ENCODE peak calls at places on chromosomes 2 and 18, in ten cellular contexts. M is endodermal cell; E is activated naive CD4-positive, alpha-beta T cell; Y is hippocampal formation; O is M059J; C is neural crest cell; N is NB4; I is amygdala; T is foreskin fibroblast; V is NCI-H1092 treated with DMSO at 0.1 percent for 48 hours. D is an unnamed sample.

GRCh38 chr2:170717599-170717963 is 2.4 kb downstream of the SP5 start:
- DNase-seq in C (no peak), Y (no peak), M (no peak), O (no peak), N (no peak), E (no peak), T (no peak), I (no peak), V (no peak), D (no peak)

GRCh38 chr2:199738723-199739412 is 112.1 kb downstream of the FTCDNL1 start:
- DNase-seq in I (no peak), E (no peak), M (no peak), Y (no peak), V (no peak), O (peak), T (peak), C (no peak), N (peak), D (no peak)

GRCh38 chr2:218761795-218762194 is 20.2 kb upstream of the CYP27A1 start:
- DNase-seq in N (no peak), M (no peak), I (no peak), E (no peak), Y (no peak), C (no peak), V (no peak), O (no peak), T (no peak), D (no peak)

GRCh38 chr2:69083126-69083733 is 70.3 kb downstream of the ANTXR1 start:
- DNase-seq in Y (no peak), E (no peak), C (no peak), M (no peak), V (no peak), T (peak), N (peak), I (no peak), O (peak), D (no peak)

GRCh38 chr2:196372811-196373664 is 201.7 kb upstream of the STK17B start:
- DNase-seq in O (no peak), C (no peak), E (no peak), T (no peak), Y (no peak), V (no peak), I (no peak), N (no peak), M (no peak), D (no peak)

GRCh38 chr2:168378960-168379669 is 77.0 kb upstream of the CERS6 start:
- DNase-seq in C (no peak), I (no peak), N (no peak), T (no peak), M (no peak), O (no peak), V (no peak), Y (no peak), E (no peak), D (no peak)

GRCh38 chr2:7539760-7540159 is 622.5 kb downstream of the RNF144A start:
- DNase-seq in C (no peak), Y (no peak), O (no peak), M (no peak), V (no peak), I (no peak), N (no peak), E (no peak), T (peak), D (peak)

GRCh38 chr2:12702661-12703121 is 14.0 kb upstream of the TRIB2 start:
- DNase-seq in V (no peak), Y (peak), E (no peak), T (peak), I (no peak), C (no peak), N (no peak), M (no peak), O (peak), D (peak)

GRCh38 chr2:70954886-70955285 is 19.2 kb downstream of the ATP6V1B1 start:
- DNase-seq in O (no peak), Y (no peak), M (no peak), T (no peak), V (no peak), I (no peak), N (no peak), E (no peak), C (no peak), D (no peak)

GRCh38 chr18:33495278-33495677 is 54.8 kb upstream of the CCDC178 start:
- DNase-seq in V (peak), O (no peak), Y (peak), E (no peak), I (no peak), T (no peak), M (peak), N (peak), C (peak), D (peak)

GRCh38 chr2:168930242-168930641 is 29.2 kb downstream of the G6PC2 start:
- DNase-seq in N (no peak), O (no peak), Y (no peak), V (no peak), T (no peak), M (no peak), E (no peak), I (no peak), C (no peak), D (no peak)

GRCh38 chr2:153179808-153180207 is 298.8 kb downstream of the RPRM start:
- DNase-seq in N (no peak), M (no peak), T (no peak), O (no peak), V (no peak), I (no peak), E (no peak), C (no peak), Y (no peak), D (no peak)

GRCh38 chr18:76503595-76503994 is 8.6 kb upstream of the ZNF516 start:
- DNase-seq in O (no peak), I (no peak), N (peak), M (peak), Y (no peak), E (no peak), T (no peak), V (no peak), C (no peak), D (no peak)

GRCh38 chr2:88626171-88627054 is 851 bp downstream of the EIF2AK3 start:
- DNase-seq in Y (no peak), N (peak), T (no peak), M (peak), E (peak), O (peak), I (no peak), C (peak), V (peak), D (no peak)

GRCh38 chr2:227221120-227221519 is 56.7 kb downstream of the COL4A3 start:
- DNase-seq in T (no peak), V (no peak), C (no peak), O (no peak), I (no peak), M (no peak), Y (no peak), N (no peak), E (no peak), D (no peak)

GRCh38 chr2:101380376-101380775 is 6.9 kb downstream of the CREG2 start:
- DNase-seq in C (no peak), M (no peak), Y (no peak), I (no peak), O (peak), V (no peak), N (peak), T (peak), E (no peak), D (peak)

GRCh38 chr2:88813612-88814011 is 122.1 kb downstream of the RPIA start:
- DNase-seq in V (no peak), N (peak), O (no peak), M (no peak), C (no peak), Y (no peak), T (no peak), I (no peak), E (no peak), D (no peak)

GRCh38 chr2:237474931-237475703 is 11.9 kb upstream of the MLPH start:
- DNase-seq in N (peak), E (peak), V (peak), M (peak), I (peak), Y (peak), O (peak), C (peak), T (peak), D (no peak)

GRCh38 chr2:36562973-36563532 is 34.9 kb downstream of the FEZ2 start:
- DNase-seq in V (no peak), E (no peak), I (no peak), O (peak), T (peak), C (no peak), M (no peak), Y (peak), N (peak), D (no peak)

GRCh38 chr2:212712991-212713390 is 174.4 kb upstream of the ERBB4 start:
- DNase-seq in O (peak), I (no peak), N (no peak), M (no peak), V (no peak), C (no peak), E (no peak), Y (no peak), T (no peak), D (no peak)

GRCh38 chr2:220948579-220948978 is 623.5 kb downstream of the EPHA4 start:
- DNase-seq in N (no peak), M (no peak), C (no peak), V (no peak), T (no peak), I (no peak), E (no peak), O (no peak), Y (no peak), D (no peak)

GRCh38 chr2:42569116-42569711 is 782 bp downstream of the MTA3 start:
- DNase-seq in Y (no peak), C (peak), M (peak), V (peak), O (peak), E (no peak), N (peak), I (no peak), T (peak), D (no peak)

GRCh38 chr2:200406379-200406778 is 99.9 kb downstream of the SPATS2L start:
- DNase-seq in N (peak), I (no peak), O (peak), C (no peak), V (no peak), T (no peak), Y (no peak), M (no peak), E (no peak), D (no peak)

GRCh38 chr2:143505542-143505941 is 376.3 kb downstream of the ARHGAP15 start:
- DNase-seq in E (no peak), T (no peak), I (no peak), C (no peak), Y (no peak), N (no peak), M (no peak), V (no peak), O (peak), D (no peak)

GRCh38 chr2:238155051-238155760 is 3.6 kb upstream of the ERFE start:
- DNase-seq in M (no peak), T (peak), I (no peak), Y (no peak), E (no peak), V (no peak), C (no peak), N (no peak), O (peak), D (peak)

GRCh38 chr2:69143726-69144360 is 130.9 kb downstream of the ANTXR1 start:
- DNase-seq in Y (peak), E (no peak), C (no peak), M (no peak), O (peak), T (no peak), V (no peak), I (no peak), N (no peak), D (no peak)

GRCh38 chr2:197286805-197287595 is 23.6 kb downstream of the ANKRD44 start:
- DNase-seq in V (no peak), Y (peak), E (no peak), M (no peak), I (no peak), O (peak), N (peak), T (peak), C (no peak), D (peak)

GRCh38 chr2:230905448-230906430 is 19.3 kb downstream of the GPR55 start:
- DNase-seq in T (peak), V (no peak), E (peak), M (peak), C (no peak), O (peak), I (no peak), Y (no peak), N (peak), D (no peak)

GRCh38 chr2:132465917-132466316 is 49.3 kb downstream of the GPR39 start:
- DNase-seq in E (no peak), N (no peak), M (no peak), I (no peak), V (no peak), O (peak), C (no peak), Y (no peak), T (peak), D (no peak)

GRCh38 chr2:162074579-162074922 is 536 bp upstream of the DPP4 start:
- DNase-seq in C (no peak), E (no peak), M (no peak), O (peak), Y (no peak), V (no peak), N (no peak), I (no peak), T (no peak), D (no peak)

GRCh38 chr2:112583497-112584133 is 794 bp upstream of the CHCHD5 start:
- DNase-seq in N (peak), C (no peak), I (no peak), O (peak), V (peak), T (no peak), Y (peak), E (no peak), M (no peak), D (no peak)

GRCh38 chr2:143158098-143158497 is 28.9 kb downstream of the ARHGAP15 start:
- DNase-seq in I (no peak), C (no peak), N (no peak), V (no peak), E (no peak), M (no peak), Y (no peak), O (no peak), T (no peak), D (no peak)

GRCh38 chr2:128503358-128504241 is 184.9 kb upstream of the HS6ST1 start:
- DNase-seq in V (no peak), N (no peak), E (no peak), I (no peak), T (no peak), O (no peak), Y (no peak), C (no peak), M (peak), D (no peak)

GRCh38 chr2:175855794-175856453 is 146.1 kb downstream of the LNPK start:
- DNase-seq in E (no peak), M (no peak), Y (peak), O (peak), T (peak), V (peak), C (no peak), I (no peak), N (peak), D (no peak)

GRCh38 chr18:48667276-48668254 is 128.7 kb downstream of the CTIF start:
- DNase-seq in E (no peak), M (peak), V (peak), C (no peak), N (no peak), O (peak), T (no peak), Y (no peak), I (no peak), D (no peak)

GRCh38 chr2:157940024-157940423 is 63.9 kb upstream of the ACVR1 start:
- DNase-seq in E (no peak), O (peak), Y (no peak), T (no peak), C (no peak), M (peak), I (no peak), V (no peak), N (no peak), D (no peak)

GRCh38 chr2:10584242-10584753 is 105.5 kb downstream of the NOL10 start:
- DNase-seq in N (no peak), O (peak), V (no peak), E (no peak), I (no peak), C (no peak), M (no peak), T (no peak), Y (no peak), D (peak)

GRCh38 chr2:119426801-119427395 is 4.8 kb upstream of the TMEM37 start:
- DNase-seq in C (no peak), M (peak), O (no peak), Y (no peak), I (no peak), E (no peak), T (no peak), V (no peak), N (peak), D (no peak)

D was measured in non-pigmented ciliary epithelial cell.